ENCODE peak calls at places on chromosome 15, in eight cellular contexts. S is heart left ventricle, K is right lobe of liver, U is body of pancreas, M is spleen, Q is endothelial cell of umbilical vein, T is transverse colon, V is uterus. X is an unnamed sample.

GRCh38 chr15:57551717-57552677 is 39.7 kb upstream of the MYZAP start:
- DNase-seq in U (peak), K (no peak), Q (peak), V (no peak), T (no peak), M (no peak), S (no peak), X (no peak)

GRCh38 chr15:94671845-94672524 is 440.6 kb downstream of the MCTP2 start:
- DNase-seq in K (no peak), S (peak), T (no peak), M (no peak), Q (peak), U (peak), V (peak), X (no peak)

GRCh38 chr15:44087578-44088190 is 107.4 kb downstream of the FRMD5 start:
- DNase-seq in K (no peak), M (no peak), U (no peak), Q (peak), S (no peak), V (no peak), T (no peak), X (no peak)

GRCh38 chr15:56868251-56868650 is 50.2 kb upstream of the TCF12 start:
- DNase-seq in V (no peak), Q (no peak), M (no peak), K (no peak), U (no peak), T (no peak), S (no peak), X (no peak)

GRCh38 chr15:62779041-62779810 is 263.3 kb upstream of the TPM1 start:
- DNase-seq in T (no peak), M (no peak), Q (peak), S (peak), U (peak), V (peak), K (no peak), X (no peak)

GRCh38 chr15:36415643-36416042 is 163.8 kb upstream of the CDIN1 start:
- DNase-seq in S (no peak), M (no peak), T (no peak), K (no peak), Q (no peak), V (no peak), U (no peak), X (no peak)

GRCh38 chr15:91948001-91948608 is 94.6 kb downstream of the SLCO3A1 start:
- DNase-seq in S (peak), V (no peak), Q (no peak), K (no peak), M (no peak), U (peak), T (no peak), X (peak)

GRCh38 chr15:71629147-71629760 is 181.1 kb upstream of the NR2E3 start:
- DNase-seq in U (no peak), T (no peak), M (no peak), Q (no peak), S (no peak), K (no peak), V (no peak), X (no peak)

GRCh38 chr15:32909431-32909830 is 191.6 kb downstream of the GREM1 start:
- DNase-seq in T (no peak), M (no peak), S (no peak), Q (peak), U (no peak), V (no peak), K (no peak), X (no peak)

GRCh38 chr15:93179072-93179471 is 90.1 kb upstream of the RGMA start:
- DNase-seq in U (peak), K (peak), M (no peak), V (no peak), S (no peak), Q (no peak), T (peak), X (no peak)

GRCh38 chr15:75718326-75718725 is 5.7 kb upstream of the CSPG4 start:
- DNase-seq in K (no peak), U (no peak), Q (no peak), M (no peak), V (peak), S (no peak), T (peak), X (no peak)

GRCh38 chr15:29914441-29915053 is 92.3 kb upstream of the TJP1 start:
- DNase-seq in K (no peak), V (no peak), M (no peak), U (peak), Q (no peak), T (no peak), S (no peak), X (no peak)

GRCh38 chr15:75437721-75438120 is 13.8 kb downstream of the SIN3A start:
- DNase-seq in T (no peak), S (no peak), M (no peak), V (no peak), Q (no peak), K (no peak), U (no peak), X (no peak)

GRCh38 chr15:66076591-66077319 is 176.8 kb downstream of the MEGF11 start:
- DNase-seq in T (no peak), U (no peak), S (no peak), Q (no peak), K (peak), V (no peak), M (no peak), X (no peak)

GRCh38 chr15:51398676-51399075 is 57.2 kb downstream of the GLDN start:
- DNase-seq in S (no peak), M (no peak), U (no peak), Q (no peak), V (no peak), K (no peak), T (no peak), X (no peak)

GRCh38 chr15:37076543-37076942 is 23.8 kb downstream of the MEIS2 start:
- DNase-seq in M (no peak), K (no peak), U (no peak), T (no peak), V (no peak), S (no peak), Q (peak), X (no peak)

GRCh38 chr15:46636220-46636619 is 1001.4 kb downstream of the SQOR start:
- DNase-seq in S (no peak), T (no peak), V (no peak), K (no peak), Q (no peak), U (no peak), M (no peak), X (no peak)

GRCh38 chr15:43249699-43250203 is 17.0 kb downstream of the TGM5 start:
- DNase-seq in T (no peak), U (no peak), M (no peak), K (no peak), Q (no peak), V (no peak), S (no peak), X (no peak)

GRCh38 chr15:83659011-83659811 is 5.3 kb downstream of the ADAMTSL3 start:
- DNase-seq in K (no peak), V (peak), M (no peak), S (peak), T (no peak), Q (no peak), U (no peak), X (no peak)

GRCh38 chr15:93007994-93008393 is 81.0 kb downstream of the RGMA start:
- DNase-seq in Q (no peak), U (no peak), M (no peak), V (no peak), S (no peak), K (no peak), T (no peak), X (no peak)

GRCh38 chr15:101641894-101642293 is 10.3 kb downstream of the TM2D3 start:
- DNase-seq in U (no peak), K (no peak), V (no peak), M (no peak), Q (peak), S (no peak), T (no peak), X (no peak)

GRCh38 chr15:68584704-68585573 is 6.1 kb downstream of the CORO2B start:
- DNase-seq in M (peak), K (no peak), T (no peak), S (no peak), U (no peak), Q (no peak), V (no peak), X (no peak)

GRCh38 chr15:77038312-77039216 is 32.3 kb downstream of the TSPAN3 start:
- DNase-seq in S (no peak), Q (no peak), M (no peak), T (peak), U (no peak), V (no peak), K (no peak), X (no peak)
- TF ChIP-seq POLR2A in S (no peak), Q (no peak), M (no peak), T (no peak), U (no peak), V (no peak), K (no peak), X (no peak)

GRCh38 chr15:78681306-78682012 is 40.4 kb upstream of the CHRNB4 start:
- DNase-seq in U (no peak), S (no peak), K (no peak), M (peak), V (no peak), Q (no peak), T (no peak), X (no peak)

GRCh38 chr15:78680416-78681068 is 39.5 kb upstream of the CHRNB4 start:
- DNase-seq in T (no peak), Q (no peak), S (no peak), K (peak), M (peak), U (no peak), V (no peak), X (no peak)

GRCh38 chr15:78682693-78683410 is 41.8 kb upstream of the CHRNB4 start:
- DNase-seq in U (no peak), Q (no peak), V (no peak), T (no peak), S (no peak), M (peak), K (peak), X (no peak)

GRCh38 chr15:78684645-78685044 is 43.6 kb upstream of the CHRNB4 start:
- DNase-seq in M (no peak), K (peak), T (no peak), V (no peak), Q (no peak), U (no peak), S (no peak), X (no peak)

GRCh38 chr15:78682013-78682651 is 41.1 kb upstream of the CHRNB4 start:
- DNase-seq in T (no peak), K (peak), S (no peak), U (no peak), Q (no peak), M (no peak), V (no peak), X (no peak)
- H3K4me3 ChIP-seq in T (no peak), K (no peak), S (no peak), U (no peak), Q (no peak), M (no peak), V (no peak), X (no peak)

GRCh38 chr15:39243396-39243795 is 337.5 kb upstream of the THBS1 start:
- DNase-seq in T (no peak), V (no peak), K (no peak), M (no peak), Q (no peak), S (no peak), U (no peak), X (no peak)
- H3K27ac ChIP-seq in T (no peak), V (no peak), K (no peak), M (no peak), Q (no peak), S (no peak), U (no peak), X (no peak)

DNA sequence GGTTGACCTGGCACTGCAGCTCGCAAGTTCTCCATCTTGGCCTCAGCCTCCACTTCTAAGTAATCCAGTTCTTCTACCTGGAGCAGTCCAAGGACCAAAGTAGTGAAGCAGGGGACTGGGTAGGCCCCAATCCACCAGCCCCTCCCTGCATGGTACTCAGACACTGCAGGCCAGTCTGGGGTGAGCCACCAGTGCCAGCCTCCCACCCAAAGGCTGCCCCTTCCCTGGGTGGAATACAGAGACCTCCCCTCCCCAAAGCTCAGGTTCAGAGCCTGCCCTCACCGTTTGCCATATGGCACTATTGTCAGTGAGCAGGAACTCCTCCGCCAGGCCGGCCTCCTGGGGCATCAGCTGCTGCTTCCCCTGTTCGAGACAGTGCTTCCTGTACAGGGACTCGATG is 10.8 kb downstream of the POLG start:
- DNase-seq in T (no peak), K (no peak), Q (no peak), V (no peak), S (no peak), U (no peak), M (no peak), X (no peak)
- TF ChIP-seq POLR2A in T (no peak), K (no peak), Q (no peak), V (no peak), S (no peak), U (no peak), M (no peak), X (no peak)